ENCODE peak calls at places on chromosome X, in four cellular contexts. One of them, this sample, is unnamed.

GRCh38 chrX:49988128-49988527 is 65.7 kb downstream of the CLCN5 start:
- DNase-seq in K562: no peak
- DNase-seq in H1: no peak
- DNase-seq in HepG2: no peak
- DNase-seq in this sample: no peak

GRCh38 chrX:15515931-15516330 is 15.3 kb downstream of the BMX start:
- DNase-seq in K562: peak; percentile 87
- DNase-seq in HepG2: no peak
- DNase-seq in H1: no peak
- DNase-seq in this sample: no peak

GRCh38 chrX:24838624-24839023 is 144.9 kb downstream of the POLA1 start:
- DNase-seq in HepG2: no peak
- DNase-seq in H1: no peak
- DNase-seq in K562: peak; percentile 43
- DNase-seq in this sample: no peak

GRCh38 chrX:47514553-47515235 is 31.7 kb upstream of the ZNF41 start:
- DNase-seq in H1: no peak
- DNase-seq in K562: no peak
- DNase-seq in HepG2: no peak
- DNase-seq in this sample: no peak

GRCh38 chrX:17525266-17525665 is 150.3 kb downstream of the NHS start:
- DNase-seq in HepG2: no peak
- DNase-seq in K562: no peak
- DNase-seq in H1: no peak
- DNase-seq in this sample: no peak

GRCh38 chrX:11533211-11533651 is 132.5 kb downstream of the ARHGAP6 start:
- DNase-seq in K562: peak; percentile 76
- DNase-seq in HepG2: peak; percentile 68
- DNase-seq in H1: no peak
- DNase-seq in this sample: peak; percentile 83

GRCh38 chrX:123961268-123962005 is at the start of gene STAG2:
- DNase-seq in HepG2: peak; percentile 80
- DNase-seq in H1: no peak
- DNase-seq in K562: peak; percentile 94
- DNase-seq in this sample: peak; percentile 71

GRCh38 chrX:14476169-14476568 is 53.2 kb upstream of the GLRA2 start:
- DNase-seq in HepG2: no peak
- DNase-seq in K562: no peak
- DNase-seq in H1: no peak
- DNase-seq in this sample: no peak

GRCh38 chrX:34909151-34909550 is 33.4 kb upstream of the FAM47B start:
- DNase-seq in K562: no peak
- DNase-seq in HepG2: no peak
- DNase-seq in H1: no peak
- DNase-seq in this sample: no peak

GRCh38 chrX:107658660-107659059 is 30.4 kb downstream of the PRPS1 start:
- DNase-seq in H1: no peak
- DNase-seq in HepG2: no peak
- DNase-seq in K562: no peak
- DNase-seq in this sample: no peak

GRCh38 chrX:49995021-49995731 is 72.8 kb downstream of the CLCN5 start:
- DNase-seq in H1: no peak
- DNase-seq in HepG2: peak; percentile 30
- DNase-seq in K562: peak; percentile 4
- DNase-seq in this sample: peak; percentile 37

GRCh38 chrX:124023838-124024238 is 62.3 kb downstream of the STAG2 start:
- DNase-seq in H1: no peak
- DNase-seq in HepG2: no peak
- DNase-seq in K562: no peak
- DNase-seq in this sample: peak; percentile 20

GRCh38 chrX:38798956-38799355 is 2.3 kb upstream of the MID1IP1 start:
- DNase-seq in H1: no peak
- DNase-seq in K562: no peak
- DNase-seq in HepG2: no peak
- DNase-seq in this sample: no peak

GRCh38 chrX:78331708-78332107 is 4.3 kb upstream of the CYSLTR1 start:
- DNase-seq in H1: no peak
- DNase-seq in HepG2: no peak
- DNase-seq in K562: no peak
- DNase-seq in this sample: no peak

GRCh38 chrX:40132751-40133150 is 35.0 kb upstream of the BCOR start:
- DNase-seq in K562: peak; percentile 85
- DNase-seq in HepG2: no peak
- DNase-seq in H1: no peak
- DNase-seq in this sample: peak; percentile 73

GRCh38 chrX:120021927-120022326 is 55.6 kb downstream of the RHOXF2B start:
- DNase-seq in HepG2: peak; percentile 41
- DNase-seq in K562: peak; percentile 67
- DNase-seq in H1: no peak
- DNase-seq in this sample: no peak

GRCh38 chrX:153909024-153909979 is 4.8 kb downstream of the AVPR2 start:
- DNase-seq in HepG2: peak; percentile 10
- DNase-seq in K562: peak; percentile 76
- DNase-seq in H1: no peak
- DNase-seq in this sample: no peak

GRCh38 chrX:46216406-46216805 is 328.8 kb downstream of the ZNF674 start:
- DNase-seq in H1: no peak
- DNase-seq in HepG2: no peak
- DNase-seq in K562: no peak
- DNase-seq in this sample: no peak

GRCh38 chrX:1322393-1322792 is 14.2 kb upstream of the IL3RA start:
- DNase-seq in H1: no peak
- DNase-seq in K562: no peak
- DNase-seq in HepG2: no peak
- DNase-seq in this sample: no peak

GRCh38 chrX:41045960-41046567 is 39.2 kb upstream of the USP9X start:
- DNase-seq in K562: peak; percentile 32
- DNase-seq in H1: no peak
- DNase-seq in HepG2: no peak
- DNase-seq in this sample: peak; percentile 48

GRCh38 chrX:1386338-1387127 is 5.4 kb downstream of the SLC25A6 start:
- DNase-seq in H1: no peak
- DNase-seq in K562: no peak
- DNase-seq in HepG2: no peak
- DNase-seq in this sample: no peak

GRCh38 chrX:83509246-83509801 is 1.2 kb downstream of the POU3F4 start:
- DNase-seq in HepG2: no peak
- DNase-seq in K562: no peak
- DNase-seq in H1: no peak
- DNase-seq in this sample: no peak

GRCh38 chrX:38205037-38205436 is 15.6 kb downstream of the SRPX start:
- DNase-seq in K562: no peak
- DNase-seq in HepG2: no peak
- DNase-seq in H1: no peak
- DNase-seq in this sample: no peak

GRCh38 chrX:54818221-54818620 is 10.7 kb downstream of the MAGED2 start:
- DNase-seq in H1: no peak
- DNase-seq in HepG2: no peak
- DNase-seq in K562: no peak
- DNase-seq in this sample: no peak

GRCh38 chrX:54821310-54821709 is 13.8 kb downstream of the MAGED2 start:
- DNase-seq in K562: no peak
- DNase-seq in HepG2: no peak
- DNase-seq in H1: no peak
- DNase-seq in this sample: no peak

GRCh38 chrX:54819201-54819600 is 11.7 kb downstream of the MAGED2 start:
- DNase-seq in HepG2: no peak
- DNase-seq in H1: no peak
- DNase-seq in K562: no peak
- DNase-seq in this sample: no peak

GRCh38 chrX:54817220-54817820 is 9.8 kb downstream of the MAGED2 start:
- DNase-seq in HepG2: no peak
- DNase-seq in K562: no peak
- DNase-seq in H1: no peak
- DNase-seq in this sample: no peak

GRCh38 chrX:54820737-54821136 is 13.2 kb downstream of the MAGED2 start:
- DNase-seq in K562: no peak
- DNase-seq in H1: no peak
- DNase-seq in HepG2: no peak
- DNase-seq in this sample: no peak
- TF ChIP-seq JUN in K562: no peak
- TF ChIP-seq JUN in H1: no peak
- TF ChIP-seq JUN in HepG2: no peak
- TF ChIP-seq JUN in this sample: no peak

GRCh38 chrX:9871871-9872270 is 85.6 kb downstream of the SHROOM2 start:
- DNase-seq in HepG2: no peak
- DNase-seq in H1: no peak
- DNase-seq in K562: no peak
- DNase-seq in this sample: no peak

GRCh38 chrX:9875801-9876200 is 89.6 kb downstream of the SHROOM2 start:
- DNase-seq in HepG2: no peak
- DNase-seq in K562: no peak
- DNase-seq in H1: no peak
- DNase-seq in this sample: no peak

GRCh38 chrX:9874483-9874882 is 88.3 kb downstream of the SHROOM2 start:
- DNase-seq in HepG2: no peak
- DNase-seq in H1: no peak
- DNase-seq in K562: no peak
- DNase-seq in this sample: no peak

GRCh38 chrX:9873360-9873759 is 87.1 kb downstream of the SHROOM2 start:
- DNase-seq in H1: no peak
- DNase-seq in K562: no peak
- DNase-seq in HepG2: no peak
- DNase-seq in this sample: no peak

GRCh38 chrX:9873952-9874351 is 87.7 kb downstream of the SHROOM2 start:
- DNase-seq in K562: peak; percentile 35
- DNase-seq in HepG2: peak; percentile 24
- DNase-seq in H1: no peak
- DNase-seq in this sample: peak; percentile 44
- TF ChIP-seq CEBPB in K562: no peak
- TF ChIP-seq CEBPB in HepG2: no peak
- TF ChIP-seq CEBPB in H1: no peak
- TF ChIP-seq CEBPB in this sample: no peak

DNA sequence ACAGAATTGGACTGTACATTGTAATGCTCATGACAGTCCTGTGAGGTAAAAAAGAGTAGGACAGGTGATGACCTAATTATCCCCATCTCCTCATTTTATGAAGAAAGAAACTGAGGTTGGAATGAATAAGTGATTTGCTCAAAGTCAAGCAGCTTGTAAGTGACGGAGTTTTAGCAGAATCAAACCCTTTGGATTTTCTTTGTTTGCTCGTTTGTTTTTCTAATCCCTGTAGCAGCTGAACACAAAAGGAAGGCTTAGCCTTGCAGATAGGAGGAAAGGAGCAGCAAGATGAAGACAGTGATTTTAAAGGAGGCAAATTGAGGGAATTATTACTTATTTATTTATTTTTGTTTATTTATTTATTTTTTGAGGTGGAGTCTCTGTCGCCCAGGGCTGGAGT is 528.4 kb upstream of the AMOT start:
- DNase-seq in HepG2: no peak
- DNase-seq in H1: no peak
- DNase-seq in K562: no peak
- DNase-seq in this sample: no peak
- H3K4me2 ChIP-seq in HepG2: no peak overlapping the region
- H3K4me2 ChIP-seq in H1: no peak overlapping the region
- H3K4me2 ChIP-seq in K562: no peak overlapping the region
- H3K4me2 ChIP-seq in this sample: no peak overlapping the region

GRCh38 chrX:101203782-101204351 is 15.7 kb upstream of the DRP2 start:
- DNase-seq in K562: no peak
- DNase-seq in HepG2: no peak
- DNase-seq in H1: no peak
- DNase-seq in this sample: no peak
- TF ChIP-seq JUN in K562: no peak
- TF ChIP-seq JUN in HepG2: no peak
- TF ChIP-seq JUN in H1: no peak
- TF ChIP-seq JUN in this sample: no peak

GRCh38 chrX:134396174-134396573 is 63.8 kb upstream of the HPRT1 start:
- DNase-seq in HepG2: no peak
- DNase-seq in K562: no peak
- DNase-seq in H1: no peak
- DNase-seq in this sample: peak; percentile 14
- TF ChIP-seq CEBPB in HepG2: no peak
- TF ChIP-seq CEBPB in K562: no peak
- TF ChIP-seq CEBPB in H1: no peak
- TF ChIP-seq CEBPB in this sample: no peak

DNA sequence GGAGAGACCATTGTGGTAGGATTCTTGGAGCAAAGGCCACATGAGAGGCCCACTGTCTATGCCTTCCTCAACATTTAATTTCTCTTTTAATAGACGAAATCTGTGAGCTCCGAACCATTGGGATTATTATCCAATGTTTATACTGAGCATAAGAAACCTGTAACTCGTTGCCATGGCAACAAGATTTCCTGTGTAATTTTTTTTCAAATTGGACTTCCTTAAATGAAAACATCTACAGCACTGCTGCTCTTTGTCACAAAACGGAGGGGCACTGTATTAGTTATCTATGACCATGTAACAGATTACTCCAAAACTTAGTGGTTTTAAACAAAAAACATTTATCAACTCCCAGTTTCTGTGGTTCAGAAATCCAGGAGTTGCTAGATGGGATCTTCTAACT is 38.7 kb downstream of the PPP1R2C start:
- DNase-seq in H1: no peak
- DNase-seq in K562: no peak
- DNase-seq in HepG2: no peak
- DNase-seq in this sample: no peak
- H3K4me2 ChIP-seq in H1: no peak overlapping the region
- H3K4me2 ChIP-seq in K562: no peak overlapping the region
- H3K4me2 ChIP-seq in HepG2: no peak overlapping the region
- H3K4me2 ChIP-seq in this sample: no peak overlapping the region

GRCh38 chrX:43552166-43552565 is 103.9 kb upstream of the MAOA start:
- DNase-seq in HepG2: peak; percentile 25
- DNase-seq in H1: no peak
- DNase-seq in K562: peak; percentile 1
- DNase-seq in this sample: peak; percentile 13
- TF ChIP-seq JUN in HepG2: no peak
- TF ChIP-seq JUN in H1: no peak
- TF ChIP-seq JUN in K562: no peak
- TF ChIP-seq JUN in this sample: no peak

GRCh38 chrX:150363561-150364346 is 637 bp downstream of the MAMLD1 start:
- DNase-seq in H1: no peak
- DNase-seq in K562: no peak
- DNase-seq in HepG2: no peak
- DNase-seq in this sample: peak; percentile 61

GRCh38 chrX:150365953-150366911 is 3.1 kb downstream of the MAMLD1 start:
- DNase-seq in H1: no peak
- DNase-seq in HepG2: no peak
- DNase-seq in K562: peak; percentile 23
- DNase-seq in this sample: no peak

GRCh38 chrX:150364347-150365050 is 1.4 kb downstream of the MAMLD1 start:
- DNase-seq in K562: no peak
- DNase-seq in H1: no peak
- DNase-seq in HepG2: no peak
- DNase-seq in this sample: no peak

GRCh38 chrX:150365051-150365952 is 2.2 kb downstream of the MAMLD1 start:
- DNase-seq in H1: no peak
- DNase-seq in K562: peak; percentile 34
- DNase-seq in HepG2: no peak
- DNase-seq in this sample: peak; percentile 31

GRCh38 chrX:150366951-150367545 is 3.9 kb downstream of the MAMLD1 start:
- DNase-seq in HepG2: no peak
- DNase-seq in K562: no peak
- DNase-seq in H1: no peak
- DNase-seq in this sample: peak; percentile 22
- TF ChIP-seq CEBPB in HepG2: no peak
- TF ChIP-seq CEBPB in K562: no peak
- TF ChIP-seq CEBPB in H1: no peak
- TF ChIP-seq CEBPB in this sample: no peak

This sample was measured in A549.